ENCODE peak calls at places on chromosomes 5 and 9, in six cellular contexts. R is AG04449, I is HFF-Myc, W is fibroblast of mammary gland, B is AG10803, D is endothelial cell. O is an unnamed sample.
A peak's percentile ranks its signal among the peaks of the same experiment; 100 is the strongest.

GRCh38 chr9:114284316-114285060 is 38.4 kb upstream of the ORM1 start:
- DNase-seq in R (no peak), B (no peak), W (no peak), D (no peak), I (no peak), O (no peak)

GRCh38 chr9:3332802-3333201 is 193.0 kb downstream of the RFX3 start:
- DNase-seq in D (no peak), I (no peak), B (peak; percentile 44), R (no peak), W (no peak), O (no peak)

GRCh38 chr5:150289551-150290390 is at the start of gene CAMK2A:
- DNase-seq in W (no peak), R (no peak), I (no peak), B (no peak), D (no peak), O (no peak)

GRCh38 chr5:150117945-150118560 is 31.7 kb upstream of the CSF1R start:
- DNase-seq in R (no peak), W (peak; percentile 2), B (no peak), D (no peak), I (no peak), O (no peak)

GRCh38 chr5:72066658-72067057 is 40.6 kb upstream of the MAP1B start:
- DNase-seq in R (peak; percentile 82), B (peak; percentile 94), W (peak; percentile 78), D (no peak), I (no peak), O (peak; percentile 89)

GRCh38 chr5:14298126-14298847 is 155.1 kb downstream of the TRIO start:
- DNase-seq in R (peak; percentile 10), D (no peak), B (peak; percentile 68), W (peak; percentile 57), I (no peak), O (peak; percentile 61)

GRCh38 chr9:22203371-22204138 is 194.4 kb upstream of the CDKN2B start:
- DNase-seq in R (no peak), D (no peak), I (no peak), W (peak; percentile 78), B (peak; percentile 62), O (no peak)

GRCh38 chr9:122125891-122126331 is 32.8 kb upstream of the TTLL11 start:
- DNase-seq in B (peak; percentile 24), I (no peak), D (no peak), W (no peak), R (no peak), O (peak; percentile 62)

GRCh38 chr5:132435891-132436290 is 54.7 kb downstream of the IRF1 start:
- DNase-seq in B (no peak), W (no peak), D (no peak), I (no peak), R (no peak), O (no peak)

GRCh38 chr9:110775724-110776123 is 107.1 kb downstream of the MUSK start:
- DNase-seq in W (no peak), D (no peak), I (no peak), R (no peak), B (no peak), O (no peak)

GRCh38 chr5:149442563-149443182 is 63.6 kb upstream of the IL17B start:
- DNase-seq in D (peak; percentile 97), B (peak; percentile 63), R (no peak), W (peak; percentile 76), I (no peak), O (peak; percentile 82)

GRCh38 chr9:137476856-137477255 is 17.7 kb upstream of the NSMF start:
- DNase-seq in R (no peak), B (no peak), D (no peak), I (no peak), W (no peak), O (no peak)

GRCh38 chr9:98900725-98901124 is 43.0 kb upstream of the COL15A1 start:
- DNase-seq in W (peak; percentile 30), D (no peak), I (no peak), R (no peak), B (peak; percentile 61), O (no peak)

GRCh38 chr5:150022163-150022540 is 21.6 kb downstream of the HMGXB3 start:
- DNase-seq in W (peak; percentile 89), I (no peak), B (peak; percentile 92), R (no peak), D (no peak), O (peak; percentile 87)

GRCh38 chr5:594241-594860 is 17.8 kb upstream of the CEP72 start:
- DNase-seq in W (no peak), D (no peak), B (no peak), R (no peak), I (no peak), O (no peak)

GRCh38 chr5:133727636-133728035 is 115.3 kb upstream of the FSTL4 start:
- DNase-seq in B (no peak), I (no peak), D (no peak), W (no peak), R (no peak), O (no peak)

GRCh38 chr9:104831681-104832080 is 67.8 kb downstream of the NIPSNAP3B start:
- DNase-seq in R (peak; percentile 44), W (peak; percentile 69), D (no peak), B (peak; percentile 60), I (no peak), O (peak; percentile 93)

GRCh38 chr5:156431956-156432829 is 105.2 kb downstream of the SGCD start:
- DNase-seq in D (no peak), R (no peak), W (no peak), B (no peak), I (no peak), O (no peak)

GRCh38 chr9:105978336-105978735 is 284.0 kb downstream of the TMEM38B start:
- DNase-seq in I (no peak), W (no peak), B (no peak), R (no peak), D (no peak), O (no peak)

GRCh38 chr9:13078164-13078563 is 201.3 kb downstream of the MPDZ start:
- DNase-seq in D (no peak), R (no peak), B (peak; percentile 8), I (no peak), W (peak; percentile 17), O (no peak)

GRCh38 chr9:12640021-12640587 is 53.1 kb upstream of the TYRP1 start:
- DNase-seq in I (peak; percentile 17), R (peak; percentile 9), D (no peak), W (peak; percentile 61), B (peak; percentile 51), O (peak; percentile 11)

GRCh38 chr5:40569549-40570270 is 110.0 kb upstream of the PTGER4 start:
- DNase-seq in B (peak; percentile 28), R (no peak), D (no peak), I (no peak), W (peak; percentile 53), O (no peak)

GRCh38 chr5:133821889-133822288 is 146.5 kb downstream of the C5orf15 start:
- DNase-seq in I (no peak), D (no peak), B (no peak), R (no peak), W (no peak), O (no peak)

GRCh38 chr9:132507670-132508469 is 74.5 kb upstream of the BARHL1 start:
- DNase-seq in B (peak; percentile 57), I (peak; percentile 36), D (peak; percentile 86), W (peak; percentile 67), R (no peak), O (no peak)

GRCh38 chr5:164098979-164099378 is 593.6 kb downstream of the MAT2B start:
- DNase-seq in D (no peak), W (no peak), R (no peak), B (no peak), I (no peak), O (no peak)

GRCh38 chr9:93566408-93567270 is 9.7 kb upstream of the PHF2 start:
- DNase-seq in B (peak; percentile 96), D (peak; percentile 100), R (peak; percentile 50), I (peak; percentile 71), W (peak; percentile 92), O (peak; percentile 82)
- TF ChIP-seq CTCF in B (peak; percentile 83), D (peak; percentile 89), R (peak; percentile 98), I (peak; percentile 93), W (peak; percentile 71), O (peak; percentile 98)

DNA sequence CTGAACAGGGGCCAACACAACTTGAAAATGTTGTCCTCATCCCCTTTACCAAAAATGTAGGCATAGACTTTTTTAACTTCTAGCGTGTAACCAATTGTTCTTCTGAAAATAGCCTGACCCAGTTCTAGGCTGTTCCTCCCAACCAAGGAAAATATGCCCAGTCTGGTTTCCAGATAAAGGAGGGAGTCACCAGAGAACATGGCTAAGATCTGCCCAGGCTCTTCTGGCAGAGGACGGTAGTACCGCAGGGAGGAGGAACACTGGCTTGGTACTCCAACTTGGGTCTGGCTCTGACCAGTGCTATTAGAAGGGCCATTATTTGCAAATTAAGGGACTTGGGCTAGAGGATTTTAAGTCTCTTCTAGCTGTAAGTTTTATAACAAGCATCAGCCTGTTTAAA is 63.1 kb downstream of the GRAMD2B start:
- DNase-seq in D (no peak), W (no peak), R (no peak), B (no peak), I (no peak), O (no peak)
- TF ChIP-seq CTCF in D (no peak), W (no peak), R (no peak), B (no peak), I (no peak), O (no peak)

GRCh38 chr9:70428781-70429180 is 14.3 kb upstream of the KLF9 start:
- DNase-seq in D (no peak), W (peak; percentile 40), R (no peak), B (peak; percentile 44), I (no peak), O (no peak)

GRCh38 chr9:70429899-70430298 is 15.4 kb upstream of the KLF9 start:
- DNase-seq in R (no peak), D (no peak), W (no peak), I (no peak), B (no peak), O (no peak)

GRCh38 chr9:70425192-70425591 is 10.7 kb upstream of the KLF9 start:
- DNase-seq in B (no peak), D (no peak), I (no peak), R (no peak), W (no peak), O (no peak)

GRCh38 chr9:70422371-70423043 is 8.1 kb upstream of the KLF9 start:
- DNase-seq in D (no peak), R (no peak), I (no peak), B (no peak), W (no peak), O (no peak)

GRCh38 chr9:70427161-70427945 is 12.9 kb upstream of the KLF9 start:
- DNase-seq in B (peak; percentile 60), R (no peak), D (no peak), W (no peak), I (no peak), O (no peak)
- TF ChIP-seq CTCF in B (peak; percentile 31), R (no peak), D (no peak), W (no peak), I (no peak), O (no peak)

DNA sequence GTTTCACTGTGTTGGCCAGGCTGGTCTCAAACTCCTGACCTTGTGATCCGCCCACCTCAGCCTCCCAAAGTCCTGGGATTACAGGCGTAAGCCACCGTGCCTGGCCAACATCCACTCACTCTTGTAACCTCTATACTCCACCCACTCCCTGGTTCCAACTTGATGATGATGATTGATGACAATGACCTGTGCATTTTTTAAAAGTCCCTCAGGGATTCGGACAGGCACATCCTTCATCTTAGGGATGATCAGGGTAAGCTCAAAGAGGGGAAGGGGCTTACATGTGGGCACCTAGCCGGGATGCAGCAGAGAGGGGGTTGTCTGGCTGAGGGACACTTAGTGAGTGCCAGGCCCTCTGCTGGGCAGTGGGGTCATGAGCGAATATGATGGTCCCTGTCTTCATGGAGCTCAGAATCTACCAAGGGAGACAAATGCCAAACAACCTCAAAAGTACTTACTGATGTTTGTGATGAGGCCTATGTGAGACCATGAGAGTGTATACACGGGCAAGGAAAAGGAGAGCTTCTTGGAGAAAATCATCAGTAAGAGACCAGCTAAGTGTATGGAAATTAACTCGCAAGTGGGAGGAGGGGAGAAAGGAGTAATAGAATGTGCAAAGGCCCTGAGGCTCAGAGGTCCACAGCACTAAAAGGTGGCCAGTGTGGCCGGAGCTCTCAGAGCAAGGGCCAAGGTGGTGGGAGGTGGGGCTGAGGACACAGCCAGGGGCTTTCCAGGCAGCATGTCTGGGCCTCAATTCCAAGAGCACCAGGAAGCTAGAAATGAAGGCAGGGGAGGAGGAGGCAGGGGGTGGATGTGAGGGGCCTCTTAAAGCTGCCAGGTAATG is 27.4 kb downstream of the LHX2 start:
- DNase-seq in W (no peak), R (no peak), I (no peak), D (no peak), B (no peak), O (no peak)
- TF ChIP-seq CTCF in W (peak; percentile 3), R (peak; percentile 2), I (no peak), D (no peak), B (peak; percentile 5), O (no peak)